ENCODE peak calls at places on chromosome 13, in nine cellular contexts. Q, P, D, O, U, H, T, M and Y are unnamed samples.

GRCh38 chr13:51269039-51269438 is 46.8 kb downstream of the FAM124A start:
- DNase-seq in Q (no peak), P (no peak), D (no peak), O (no peak), U (peak), H (no peak), T (peak), M (no peak), Y (no peak)

GRCh38 chr13:21435710-21436151 is 23.4 kb downstream of the ZDHHC20 start:
- DNase-seq in Q (peak), P (peak), D (no peak), O (peak), U (peak), H (peak), T (peak), M (no peak), Y (peak)

GRCh38 chr13:79915386-79915785 is 425.5 kb downstream of the SPRY2 start:
- DNase-seq in Q (no peak), P (no peak), D (no peak), O (no peak), U (no peak), H (no peak), T (no peak), M (no peak), Y (no peak)

GRCh38 chr13:66048888-66049287 is 1181.2 kb downstream of the PCDH9 start:
- DNase-seq in Q (no peak), P (no peak), D (no peak), O (no peak), U (no peak), H (no peak), T (no peak), M (no peak), Y (no peak)

GRCh38 chr13:31441804-31442487 is 242.2 kb downstream of the B3GLCT start:
- DNase-seq in Q (no peak), P (no peak), D (no peak), O (no peak), U (no peak), H (no peak), T (no peak), M (no peak), Y (no peak)

GRCh38 chr13:102556806-102557205 is 40.0 kb upstream of the TPP2 start:
- DNase-seq in Q (no peak), P (no peak), D (no peak), O (no peak), U (no peak), H (no peak), T (no peak), M (no peak), Y (no peak)

GRCh38 chr13:111006508-111007031 is 91.7 kb upstream of the ANKRD10 start:
- DNase-seq in Q (no peak), P (no peak), D (no peak), O (no peak), U (peak), H (peak), T (peak), M (no peak), Y (no peak)

GRCh38 chr13:34731486-34731885 is 210.6 kb upstream of the NBEA start:
- DNase-seq in Q (no peak), P (no peak), D (no peak), O (no peak), U (peak), H (no peak), T (no peak), M (no peak), Y (no peak)

GRCh38 chr13:36907801-36908200 is 12.2 kb downstream of the SMAD9 start:
- DNase-seq in Q (no peak), P (no peak), D (no peak), O (no peak), U (no peak), H (no peak), T (no peak), M (no peak), Y (no peak)

GRCh38 chr13:32136061-32136460 is 104.5 kb downstream of the FRY start:
- DNase-seq in Q (no peak), P (no peak), D (no peak), O (no peak), U (peak), H (no peak), T (no peak), M (no peak), Y (no peak)

GRCh38 chr13:69274231-69274630 is 833.4 kb upstream of the ATXN8OS start:
- DNase-seq in Q (no peak), P (no peak), D (no peak), O (no peak), U (peak), H (no peak), T (no peak), M (no peak), Y (no peak)

GRCh38 chr13:45482571-45483173 is 17.9 kb downstream of the COG3 start:
- DNase-seq in Q (no peak), P (no peak), D (no peak), O (no peak), U (peak), H (no peak), T (peak), M (no peak), Y (no peak)

GRCh38 chr13:34035676-34036325 is 217.9 kb downstream of the RFC3 start:
- DNase-seq in Q (no peak), P (no peak), D (no peak), O (no peak), U (peak), H (no peak), T (no peak), M (no peak), Y (peak)

GRCh38 chr13:46339035-46339666 is 47.9 kb downstream of the RUBCNL start:
- DNase-seq in Q (no peak), P (no peak), D (no peak), O (no peak), U (peak), H (peak), T (peak), M (no peak), Y (no peak)

GRCh38 chr13:41259875-41260501 is 3.4 kb downstream of the MTRF1 start:
- DNase-seq in Q (no peak), P (no peak), D (no peak), O (no peak), U (no peak), H (no peak), T (no peak), M (no peak), Y (no peak)

GRCh38 chr13:94825507-94825906 is 113.2 kb upstream of the SOX21 start:
- DNase-seq in Q (no peak), P (no peak), D (peak), O (no peak), U (no peak), H (peak), T (peak), M (no peak), Y (no peak)

GRCh38 chr13:111484129-111484925 is 163.9 kb downstream of the TEX29 start:
- DNase-seq in Q (peak), P (no peak), D (no peak), O (no peak), U (no peak), H (no peak), T (no peak), M (no peak), Y (no peak)

GRCh38 chr13:64154514-64154913 is 2738.9 kb upstream of the PCDH20 start:
- DNase-seq in Q (no peak), P (no peak), D (no peak), O (no peak), U (peak), H (no peak), T (peak), M (no peak), Y (no peak)

GRCh38 chr13:107329991-107330390 is 762.1 kb upstream of the ARGLU1 start:
- DNase-seq in Q (no peak), P (no peak), D (no peak), O (no peak), U (no peak), H (no peak), T (peak), M (no peak), Y (no peak)